ENCODE peak calls at places on chromosomes 3 and 15, in nine cellular contexts. N is SK-N-SH; H is pancreas; K is CD8-positive, alpha-beta T cell; B is tibial nerve; T is breast epithelium; F is ovary; G is AG04450; D is heart left ventricle. V is an unnamed sample. For H3K9me3, the result is how much of the 10 kb centered on the place peaks cover.

GRCh38 chr15:77830041-77830440 is 197.3 kb upstream of the LINGO1 start:
- DNase-seq in H (peak), B (no peak), D (peak), F (no peak), T (no peak), N (no peak), K (no peak), G (no peak), V (no peak)

GRCh38 chr3:72186485-72186864 is 401.5 kb upstream of the PROK2 start:
- DNase-seq in D (no peak), F (no peak), K (no peak), B (no peak), G (no peak), H (no peak), N (no peak), T (no peak), V (no peak)

GRCh38 chr3:188006726-188007393 is 147.1 kb upstream of the LPP start:
- DNase-seq in H (no peak), D (peak), N (no peak), G (no peak), K (no peak), F (no peak), B (no peak), T (no peak), V (no peak)

GRCh38 chr15:94403246-94403824 is 172.0 kb downstream of the MCTP2 start:
- DNase-seq in G (no peak), B (no peak), T (no peak), D (no peak), N (no peak), K (no peak), H (no peak), F (no peak), V (no peak)

GRCh38 chr3:48018841-48019240 is 2.6 kb upstream of the MAP4 start:
- DNase-seq in G (no peak), N (no peak), K (no peak), B (no peak), H (no peak), F (no peak), T (no peak), D (no peak), V (no peak)

GRCh38 chr3:138113309-138113708 is 2.1 kb downstream of the DZIP1L start:
- DNase-seq in D (no peak), N (no peak), K (no peak), B (no peak), T (no peak), F (no peak), H (no peak), G (no peak), V (no peak)

GRCh38 chr15:101296418-101297405 is 1.7 kb upstream of the SNRPA1 start:
- DNase-seq in K (no peak), H (no peak), N (no peak), G (no peak), D (no peak), B (no peak), F (no peak), T (no peak), V (no peak)

GRCh38 chr15:40054746-40055575 is 16.0 kb upstream of the SRP14 start:
- DNase-seq in B (no peak), H (peak), F (no peak), G (no peak), N (no peak), T (no peak), D (peak), K (no peak), V (peak)

GRCh38 chr15:88255496-88256171 is 905 bp downstream of the NTRK3 start:
- DNase-seq in T (no peak), D (no peak), K (no peak), B (peak), H (peak), G (no peak), F (peak), N (peak), V (no peak)

GRCh38 chr15:78049691-78050440 is 27.6 kb downstream of the TBC1D2B start:
- DNase-seq in D (no peak), B (no peak), G (no peak), F (no peak), T (no peak), N (no peak), H (no peak), K (peak), V (peak)

GRCh38 chr3:12454808-12455121 is 29.5 kb upstream of the TSEN2 start:
- DNase-seq in B (no peak), H (no peak), F (no peak), G (no peak), N (no peak), K (no peak), T (no peak), D (no peak), V (no peak)

GRCh38 chr3:100766069-100766468 is 56.8 kb downstream of the TFG start:
- DNase-seq in K (no peak), F (no peak), T (no peak), H (no peak), D (no peak), N (no peak), B (no peak), G (no peak), V (no peak)

GRCh38 chr3:101081990-101082389 is 88.8 kb upstream of the ABI3BP start:
- DNase-seq in G (peak), F (no peak), H (no peak), N (no peak), K (no peak), D (no peak), B (no peak), T (no peak), V (no peak)

GRCh38 chr3:72032435-72033118 is 247.6 kb upstream of the PROK2 start:
- DNase-seq in G (no peak), B (no peak), D (no peak), N (no peak), F (no peak), T (no peak), H (no peak), K (no peak), V (no peak)

GRCh38 chr3:32897981-32898623 is 53.3 kb upstream of the CCR4 start:
- DNase-seq in F (no peak), T (no peak), N (no peak), G (no peak), D (no peak), B (no peak), H (no peak), K (no peak), V (no peak)

GRCh38 chr3:4759689-4760312 is 219.4 kb upstream of the BHLHE40 start:
- DNase-seq in D (no peak), T (no peak), K (no peak), B (no peak), G (no peak), N (peak), H (no peak), F (no peak), V (no peak)

GRCh38 chr3:188400494-188401243 is 246.7 kb downstream of the LPP start:
- DNase-seq in K (no peak), G (no peak), T (no peak), D (peak), N (no peak), F (no peak), B (no peak), H (no peak), V (no peak)

GRCh38 chr15:68672251-68672650 is 93.5 kb downstream of the CORO2B start:
- DNase-seq in F (no peak), B (no peak), N (no peak), D (no peak), G (no peak), T (no peak), H (no peak), K (no peak), V (no peak)

GRCh38 chr3:120404876-120405275 is 45.9 kb downstream of the FSTL1 start:
- DNase-seq in G (no peak), N (no peak), K (no peak), B (no peak), D (no peak), T (no peak), H (no peak), F (no peak), V (no peak)

GRCh38 chr3:61442696-61443095 is 118.7 kb upstream of the PTPRG start:
- DNase-seq in F (no peak), K (no peak), B (no peak), T (no peak), G (no peak), D (no peak), N (no peak), H (no peak), V (no peak)

GRCh38 chr3:172009736-172010254 is 29.6 kb upstream of the FNDC3B start:
- DNase-seq in T (no peak), H (no peak), K (no peak), G (no peak), F (no peak), D (no peak), B (no peak), N (no peak), V (no peak)

GRCh38 chr15:92473784-92474183 is 80.1 kb downstream of the ST8SIA2 start:
- DNase-seq in K (no peak), N (no peak), T (no peak), G (no peak), H (no peak), D (no peak), F (no peak), B (no peak), V (no peak)

GRCh38 chr3:197746214-197746613 is 3.5 kb upstream of the FYTTD1 start:
- DNase-seq in F (no peak), B (no peak), T (no peak), H (no peak), G (no peak), K (no peak), N (no peak), D (no peak), V (no peak)

GRCh38 chr3:107710851-107711250 is 188.1 kb downstream of the BBX start:
- DNase-seq in H (no peak), T (no peak), F (peak), B (peak), N (no peak), G (no peak), K (no peak), D (no peak), V (no peak)

GRCh38 chr3:130820976-130821375 is 72.9 kb upstream of the ATP2C1 start:
- DNase-seq in D (no peak), B (no peak), F (no peak), H (no peak), G (no peak), N (no peak), T (no peak), K (no peak), V (no peak)

GRCh38 chr3:143634991-143635390 is 213.3 kb downstream of the SLC9A9 start:
- DNase-seq in F (no peak), N (no peak), T (no peak), K (no peak), B (no peak), H (no peak), G (no peak), D (no peak), V (no peak)

GRCh38 chr3:143629726-143630125 is 218.5 kb downstream of the SLC9A9 start:
- DNase-seq in G (no peak), F (no peak), D (no peak), N (no peak), K (no peak), T (no peak), B (no peak), H (no peak), V (no peak)

GRCh38 chr3:143633816-143634215 is 214.5 kb downstream of the SLC9A9 start:
- DNase-seq in T (no peak), F (no peak), N (no peak), B (no peak), G (no peak), D (no peak), K (no peak), H (no peak), V (no peak)

GRCh38 chr3:143637133-143637532 is 211.1 kb downstream of the SLC9A9 start:
- DNase-seq in B (no peak), D (no peak), K (no peak), F (no peak), T (no peak), N (no peak), H (no peak), G (no peak), V (no peak)

GRCh38 chr3:143634427-143634826 is 213.8 kb downstream of the SLC9A9 start:
- DNase-seq in N (no peak), H (no peak), F (no peak), K (no peak), T (no peak), G (no peak), B (no peak), D (no peak), V (no peak)
- H3K9me3 ChIP-seq in N (under half), H (under half), F (under half), K (under half), T (under half), G (under half), B (under half), D (under half), V (under half)

DNA sequence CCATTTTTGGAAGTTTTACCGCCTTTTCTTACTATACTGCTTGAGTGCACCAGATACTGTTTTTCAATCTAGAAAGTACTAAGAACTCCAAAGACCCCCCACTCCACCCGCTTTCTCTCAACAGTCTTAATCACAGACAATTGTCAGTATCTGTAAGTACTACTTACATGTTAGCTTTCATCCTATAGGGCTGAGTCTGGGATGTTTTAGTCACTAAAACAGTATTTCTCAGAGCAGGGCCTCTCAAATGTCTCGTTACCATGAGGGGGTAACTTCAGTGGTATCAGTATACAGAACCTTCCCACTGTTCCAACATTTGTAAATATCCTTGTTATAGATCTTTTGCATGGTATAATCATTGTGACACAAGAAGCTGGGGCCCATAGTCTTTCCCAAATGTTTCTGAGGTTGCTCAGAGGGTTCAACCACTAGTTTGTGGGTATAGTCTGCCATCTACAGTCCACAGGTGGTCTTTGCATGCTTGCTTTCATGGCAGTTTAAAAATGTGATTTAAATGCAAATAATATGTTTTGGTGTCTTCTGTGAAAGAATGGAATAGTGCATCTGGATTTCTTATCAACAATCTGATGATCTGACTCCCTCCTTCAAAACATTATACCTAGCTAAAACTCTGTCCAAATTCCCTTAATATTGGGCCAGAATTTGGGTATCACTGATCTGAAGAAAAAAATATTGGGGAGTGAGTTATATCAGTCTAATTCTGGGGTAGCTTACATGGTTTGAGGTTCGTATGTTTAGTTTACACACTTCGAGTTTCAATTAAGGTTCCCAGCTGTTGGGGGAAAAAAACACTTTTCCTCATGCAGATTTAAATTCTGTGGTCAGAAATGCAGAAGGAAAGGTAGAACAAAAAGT is 18.0 kb upstream of the DNAJC13 start:
- DNase-seq in T (no peak), N (peak), D (no peak), K (no peak), B (peak), H (no peak), F (no peak), G (peak), V (no peak)
- TF ChIP-seq CTCF in T (peak), N (peak), D (peak), K (peak), B (peak), H (no peak), F (peak), G (peak), V (peak)

GRCh38 chr15:64070106-64070505 is 23.5 kb downstream of the CIAO2A start:
- DNase-seq in H (no peak), T (no peak), G (no peak), F (no peak), D (no peak), N (no peak), B (no peak), K (no peak), V (no peak)

GRCh38 chr15:64072812-64073211 is 20.8 kb downstream of the CIAO2A start:
- DNase-seq in N (no peak), D (no peak), K (no peak), B (no peak), T (no peak), H (no peak), G (no peak), F (no peak), V (no peak)

GRCh38 chr15:64071931-64072765 is 21.5 kb downstream of the CIAO2A start:
- DNase-seq in G (no peak), K (no peak), H (no peak), N (no peak), B (no peak), T (no peak), D (no peak), F (no peak), V (no peak)

GRCh38 chr15:64068133-64068532 is 21.8 kb upstream of the DAPK2 start:
- DNase-seq in G (no peak), N (no peak), T (no peak), B (no peak), H (no peak), D (no peak), F (no peak), K (no peak), V (no peak)

DNA sequence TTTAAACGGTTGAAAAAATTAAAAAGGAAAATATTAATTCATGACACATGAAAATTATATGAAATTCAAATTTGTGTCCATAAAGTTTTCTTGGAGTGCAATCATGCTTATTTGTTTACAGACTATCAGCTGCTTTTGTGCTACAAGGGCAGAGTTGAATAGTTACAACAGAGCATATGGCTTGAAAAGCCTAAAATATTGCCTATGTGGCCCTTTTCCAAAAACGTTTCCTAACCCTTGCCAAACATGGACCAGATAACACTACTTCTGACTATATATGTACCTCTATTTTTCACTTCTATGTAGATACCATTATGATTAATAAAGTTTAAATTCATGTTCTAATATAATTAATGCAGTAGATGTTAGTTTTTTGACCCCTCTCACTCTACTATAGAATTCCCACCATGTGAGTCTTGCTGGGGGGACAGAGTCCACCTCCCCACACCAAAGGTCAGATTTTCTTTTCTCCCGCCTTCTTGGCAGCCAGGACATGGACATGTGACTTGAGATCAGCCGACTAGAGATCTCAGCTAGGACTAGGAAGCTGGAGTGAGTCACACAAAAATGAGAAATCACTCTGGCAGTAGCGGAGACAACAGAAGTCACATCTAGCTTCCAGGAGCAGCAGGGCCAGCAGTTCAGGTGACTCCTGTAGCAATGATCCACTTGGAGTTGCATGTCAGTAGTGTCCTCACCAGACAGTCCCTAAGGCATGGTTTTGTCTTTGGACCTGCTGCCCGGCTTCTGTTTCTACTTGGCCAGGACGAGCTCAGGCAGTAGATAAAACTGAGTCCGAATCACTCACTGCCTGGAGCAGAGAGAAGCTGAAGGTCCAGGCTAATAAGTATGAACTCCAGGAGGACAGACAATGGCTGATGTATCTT is 22.4 kb downstream of the CIAO2A start:
- DNase-seq in G (peak), D (no peak), N (no peak), T (no peak), H (peak), K (no peak), F (peak), B (peak), V (no peak)
- H3K27ac ChIP-seq in G (peak), D (peak), N (peak), T (peak), H (peak), K (no peak), F (peak), B (peak), V (no peak)

DNA sequence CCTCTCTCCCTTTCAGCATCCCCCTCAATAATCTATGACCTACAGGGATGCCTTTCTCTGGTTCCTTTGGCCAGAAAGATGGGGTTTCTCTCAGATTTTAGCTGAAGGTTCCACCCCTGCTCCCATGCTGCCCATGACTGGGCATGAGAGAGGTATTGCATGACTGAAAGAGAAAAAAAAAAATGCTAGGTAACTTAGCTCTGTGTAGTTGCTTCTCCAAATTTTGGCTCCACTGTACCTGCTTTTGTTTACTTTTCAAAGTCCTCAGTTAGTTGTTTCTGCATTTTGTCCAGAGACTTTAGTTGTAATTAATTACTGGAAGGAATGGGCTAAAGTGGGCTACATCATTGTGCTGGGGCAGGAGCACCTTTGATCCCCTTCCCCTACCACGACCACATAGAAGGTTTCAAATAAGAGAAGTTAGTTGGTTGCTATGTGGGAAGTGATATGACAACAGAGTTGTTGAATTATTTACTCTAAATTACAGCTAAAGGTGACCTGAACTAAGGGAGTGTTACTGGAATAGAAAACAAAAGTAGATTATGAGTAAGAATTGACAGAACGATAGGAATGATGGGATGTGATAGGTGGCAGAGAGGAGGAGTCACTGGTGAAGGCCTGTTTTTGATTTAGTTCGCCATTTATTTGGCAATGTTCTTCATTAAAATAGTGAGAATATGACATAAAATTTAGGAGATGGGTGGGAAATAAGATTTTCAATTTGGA is 605.4 kb upstream of the NR2F2 start:
- DNase-seq in B (no peak), K (no peak), F (no peak), T (no peak), D (no peak), H (no peak), N (no peak), G (no peak), V (no peak)
- H3K9me3 ChIP-seq in B (under half), K (under half), F (under half), T (under half), D (under half), H (under half), N (under half), G (under half), V (under half)